ENCODE peak calls at places on chromosomes 12 and 14, in four cellular contexts. One of them, this sample, is unnamed.

GRCh38 chr12:4270670-4271432 is 2.7 kb upstream of the CCND2 start:
- DNase-seq in GM12878: no peak
- DNase-seq in K562: peak; percentile 24
- DNase-seq in HepG2: no peak
- DNase-seq in this sample: no peak

GRCh38 chr12:14999421-15000047 is 26.7 kb downstream of the PDE6H start:
- DNase-seq in GM12878: no peak
- DNase-seq in K562: no peak
- DNase-seq in HepG2: no peak
- DNase-seq in this sample: no peak

GRCh38 chr12:54357802-54358619 is 6.3 kb downstream of the GPR84 start:
- DNase-seq in GM12878: peak; percentile 30
- DNase-seq in K562: peak; percentile 82
- DNase-seq in HepG2: no peak
- DNase-seq in this sample: no peak

GRCh38 chr12:59980491-59980890 is 384.7 kb downstream of the SLC16A7 start:
- DNase-seq in GM12878: no peak
- DNase-seq in K562: no peak
- DNase-seq in HepG2: no peak
- DNase-seq in this sample: no peak

GRCh38 chr14:92596328-92596943 is 82.9 kb downstream of the RIN3 start:
- DNase-seq in GM12878: no peak
- DNase-seq in K562: no peak
- DNase-seq in HepG2: no peak
- DNase-seq in this sample: no peak

GRCh38 chr14:102474934-102475333 is 34.6 kb downstream of the ANKRD9 start:
- DNase-seq in GM12878: no peak
- DNase-seq in K562: no peak
- DNase-seq in HepG2: no peak
- DNase-seq in this sample: no peak

GRCh38 chr14:59675394-59675793 is 98.8 kb upstream of the CCDC175 start:
- DNase-seq in GM12878: no peak
- DNase-seq in K562: no peak
- DNase-seq in HepG2: no peak
- DNase-seq in this sample: no peak

GRCh38 chr12:19382111-19382526 is 57.2 kb upstream of the AEBP2 start:
- DNase-seq in GM12878: peak; percentile 46
- DNase-seq in K562: no peak
- DNase-seq in HepG2: peak; percentile 9
- DNase-seq in this sample: peak; percentile 13

GRCh38 chr12:2498961-2499500 is 295.7 kb upstream of the FKBP4 start:
- DNase-seq in GM12878: no peak
- DNase-seq in K562: no peak
- DNase-seq in HepG2: no peak
- DNase-seq in this sample: no peak

GRCh38 chr12:23303220-23303619 is 646.2 kb downstream of the SOX5 start:
- DNase-seq in GM12878: no peak
- DNase-seq in K562: no peak
- DNase-seq in HepG2: no peak
- DNase-seq in this sample: no peak

GRCh38 chr14:105338392-105338791 is 23.8 kb downstream of the PACS2 start:
- DNase-seq in GM12878: no peak
- DNase-seq in K562: no peak
- DNase-seq in HepG2: no peak
- DNase-seq in this sample: no peak

GRCh38 chr14:94174622-94175402 is 690 bp downstream of the PPP4R4 start:
- DNase-seq in GM12878: no peak
- DNase-seq in K562: no peak
- DNase-seq in HepG2: no peak
- DNase-seq in this sample: no peak

GRCh38 chr12:127809236-127809635 is 457.7 kb upstream of the TMEM132C start:
- DNase-seq in GM12878: no peak
- DNase-seq in K562: no peak
- DNase-seq in HepG2: no peak
- DNase-seq in this sample: no peak

GRCh38 chr12:29153231-29153630 is 4.2 kb downstream of the FAR2 start:
- DNase-seq in GM12878: no peak
- DNase-seq in K562: no peak
- DNase-seq in HepG2: no peak
- DNase-seq in this sample: no peak

GRCh38 chr12:125161712-125162023 is 96.4 kb downstream of the AACS start:
- DNase-seq in GM12878: no peak
- DNase-seq in K562: no peak
- DNase-seq in HepG2: no peak
- DNase-seq in this sample: no peak

GRCh38 chr12:127148318-127148717 is 1118.7 kb upstream of the TMEM132C start:
- DNase-seq in GM12878: no peak
- DNase-seq in K562: no peak
- DNase-seq in HepG2: no peak
- DNase-seq in this sample: no peak

GRCh38 chr14:21748869-21749303 is 75.3 kb upstream of the OR4E1 start:
- DNase-seq in GM12878: no peak
- DNase-seq in K562: peak; percentile 18
- DNase-seq in HepG2: peak; percentile 56
- DNase-seq in this sample: peak; percentile 68

GRCh38 chr12:3004655-3005565 is 45.7 kb downstream of the TEAD4 start:
- DNase-seq in GM12878: no peak
- DNase-seq in K562: no peak
- DNase-seq in HepG2: no peak
- DNase-seq in this sample: no peak

GRCh38 chr14:99562848-99563748 is 40.9 kb downstream of the CCDC85C start:
- DNase-seq in GM12878: no peak
- DNase-seq in K562: peak; percentile 43
- DNase-seq in HepG2: peak; percentile 84
- DNase-seq in this sample: peak; percentile 92
- TF ChIP-seq CBX5 in GM12878: no peak
- TF ChIP-seq CBX5 in K562: no peak
- TF ChIP-seq CBX5 in HepG2: peak; percentile 85
- TF ChIP-seq CBX5 in this sample: no peak

DNA sequence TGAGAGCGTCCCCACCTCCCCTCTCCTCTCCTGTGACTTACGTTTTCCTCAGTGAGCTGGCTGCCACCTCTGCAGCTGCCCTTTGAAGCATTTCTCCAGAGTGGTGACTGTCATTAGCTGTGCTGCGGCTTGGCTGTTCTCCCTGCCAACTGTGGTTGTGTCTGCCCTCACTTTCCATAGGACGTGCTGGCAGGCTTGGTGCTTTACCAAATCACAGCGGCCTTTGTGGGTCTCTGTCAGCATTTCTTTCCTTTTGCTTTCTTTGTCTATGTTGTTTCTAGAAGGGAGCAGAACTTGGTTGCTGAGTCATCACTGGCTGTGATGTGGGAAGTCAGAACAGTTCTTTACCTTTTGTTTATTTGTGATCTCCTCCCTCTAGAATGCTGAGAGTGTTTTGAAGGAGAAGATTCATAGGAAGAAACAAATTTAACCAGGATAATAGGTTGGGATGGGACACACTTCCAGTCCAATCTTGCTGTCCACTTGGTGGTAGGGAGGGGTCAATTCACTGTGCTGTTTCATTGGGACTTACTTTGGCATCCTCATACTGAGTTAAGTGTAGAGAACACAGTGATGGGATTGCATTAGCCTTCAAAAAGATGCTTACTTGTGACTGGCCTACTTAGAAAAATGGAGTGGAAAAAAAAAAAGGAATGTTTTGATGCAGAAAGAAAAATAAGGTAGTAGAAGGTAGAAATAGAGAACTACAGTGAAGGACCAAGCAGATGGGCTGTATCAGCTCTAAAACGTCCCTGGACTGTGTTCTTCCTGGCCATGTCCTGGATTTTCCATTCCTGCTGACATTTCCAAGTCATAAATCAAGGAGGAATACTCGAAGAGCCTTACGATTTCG is 88.3 kb downstream of the TMX1 start:
- DNase-seq in GM12878: no peak
- DNase-seq in K562: no peak
- DNase-seq in HepG2: no peak
- DNase-seq in this sample: no peak
- TF ChIP-seq CBX5 in GM12878: no peak
- TF ChIP-seq CBX5 in K562: no peak
- TF ChIP-seq CBX5 in HepG2: no peak
- TF ChIP-seq CBX5 in this sample: no peak

DNA sequence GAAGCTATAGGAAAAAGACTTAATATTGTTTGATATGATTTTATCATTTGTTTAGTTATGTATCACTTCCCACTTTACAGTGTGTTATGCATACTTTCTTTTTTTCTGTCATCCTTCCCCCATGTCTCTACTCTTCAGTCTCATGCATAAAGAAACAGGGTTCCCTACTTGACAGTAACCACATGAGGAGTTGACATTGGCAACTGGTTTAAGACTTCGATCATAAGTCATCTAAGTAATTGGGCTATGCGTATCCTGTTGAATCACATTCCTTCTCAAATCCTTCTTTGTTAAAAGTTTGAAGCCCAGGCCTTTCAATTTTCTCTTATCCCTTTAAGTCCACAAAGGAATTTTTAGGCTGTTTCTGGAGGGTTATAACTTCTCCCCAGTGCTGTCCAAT is 358.7 kb downstream of the RAD51B start:
- DNase-seq in GM12878: no peak
- DNase-seq in K562: no peak
- DNase-seq in HepG2: no peak
- DNase-seq in this sample: no peak
- TF ChIP-seq CBX5 in GM12878: no peak
- TF ChIP-seq CBX5 in K562: no peak
- TF ChIP-seq CBX5 in HepG2: no peak
- TF ChIP-seq CBX5 in this sample: no peak

GRCh38 chr12:92208613-92209121 is 63.0 kb upstream of the BTG1 start:
- DNase-seq in GM12878: peak; percentile 71
- DNase-seq in K562: no peak
- DNase-seq in HepG2: no peak
- DNase-seq in this sample: no peak
- TF ChIP-seq CBX5 in GM12878: no peak
- TF ChIP-seq CBX5 in K562: no peak
- TF ChIP-seq CBX5 in HepG2: no peak
- TF ChIP-seq CBX5 in this sample: no peak

GRCh38 chr14:24251880-24252288 is 9.5 kb upstream of the TINF2 start:
- DNase-seq in GM12878: no peak
- DNase-seq in K562: no peak
- DNase-seq in HepG2: no peak
- DNase-seq in this sample: no peak
- TF ChIP-seq CBX5 in GM12878: no peak
- TF ChIP-seq CBX5 in K562: no peak
- TF ChIP-seq CBX5 in HepG2: no peak
- TF ChIP-seq CBX5 in this sample: no peak

GRCh38 chr14:50524071-50524470 is 8.3 kb downstream of the MAP4K5 start:
- DNase-seq in GM12878: no peak
- DNase-seq in K562: no peak
- DNase-seq in HepG2: no peak
- DNase-seq in this sample: no peak
- TF ChIP-seq CBX5 in GM12878: no peak
- TF ChIP-seq CBX5 in K562: no peak
- TF ChIP-seq CBX5 in HepG2: no peak
- TF ChIP-seq CBX5 in this sample: no peak

This sample was measured in H1.